ENCODE peak calls at places on chromosomes 6 and 20, in six cellular contexts. S, Y, H, E, F and C are unnamed samples.

GRCh38 chr20:42063176-42063575 is 445.0 kb upstream of the CHD6 start:
- DNase-seq in F (no peak), Y (no peak), H (no peak), E (no peak), S (no peak), C (no peak)

GRCh38 chr6:125421853-125422252 is 120.1 kb upstream of the HDDC2 start:
- DNase-seq in Y (peak; percentile 32), S (peak; percentile 74), F (peak; percentile 15), E (peak; percentile 47), H (no peak), C (no peak)

GRCh38 chr20:34511891-34512265 is 4.3 kb upstream of the DYNLRB1 start:
- DNase-seq in Y (no peak), H (no peak), E (no peak), F (no peak), S (no peak), C (no peak)

GRCh38 chr20:61885759-61886715 is 179.6 kb downstream of the TAF4 start:
- DNase-seq in S (no peak), F (no peak), E (peak; percentile 42), H (no peak), Y (no peak), C (peak; percentile 52)

GRCh38 chr6:108193120-108193519 is 27.3 kb downstream of the NR2E1 start:
- DNase-seq in Y (peak; percentile 11), E (no peak), S (no peak), H (no peak), F (no peak), C (no peak)

GRCh38 chr20:208937-209566 is 18.0 kb upstream of the DEFB129 start:
- DNase-seq in H (peak; percentile 53), E (no peak), S (no peak), Y (peak; percentile 83), F (peak; percentile 12), C (no peak)

GRCh38 chr6:83273596-83273995 is 80.4 kb downstream of the RWDD2A start:
- DNase-seq in Y (no peak), S (no peak), H (no peak), F (no peak), E (no peak), C (no peak)

GRCh38 chr20:34369265-34369664 is 6.2 kb downstream of the ITCH start:
- DNase-seq in H (no peak), S (no peak), Y (no peak), F (no peak), E (no peak), C (no peak)

GRCh38 chr6:7813704-7814103 is 87.8 kb downstream of the BMP6 start:
- DNase-seq in F (no peak), Y (no peak), S (no peak), H (no peak), E (no peak), C (no peak)

GRCh38 chr6:72696055-72696454 is 74.2 kb downstream of the KCNQ5 start:
- DNase-seq in F (no peak), H (no peak), E (no peak), Y (no peak), S (no peak), C (no peak)

GRCh38 chr6:84979541-84979940 is 215.1 kb upstream of the TBX18 start:
- DNase-seq in E (no peak), Y (peak; percentile 47), F (peak; percentile 76), S (no peak), H (no peak), C (no peak)

GRCh38 chr6:19638931-19639330 is 198.2 kb upstream of the ID4 start:
- DNase-seq in S (no peak), H (no peak), Y (no peak), F (no peak), E (no peak), C (peak; percentile 63)

GRCh38 chr20:9503530-9504251 is 10.7 kb upstream of the LAMP5 start:
- DNase-seq in S (peak; percentile 45), E (no peak), Y (peak; percentile 21), F (peak; percentile 4), H (no peak), C (no peak)

GRCh38 chr20:58481541-58482021 is 33.6 kb downstream of the APCDD1L start:
- DNase-seq in Y (peak; percentile 63), H (peak; percentile 6), F (peak; percentile 67), S (no peak), E (peak; percentile 70), C (no peak)

GRCh38 chr6:155183095-155183494 is 80.7 kb upstream of the CLDN20 start:
- DNase-seq in H (peak; percentile 64), E (no peak), Y (no peak), F (no peak), S (no peak), C (no peak)
- H3K4me3 ChIP-seq in H (peak overlapping the region; percentile 65), E (no peak overlapping the region), Y (no peak overlapping the region), F (no peak overlapping the region), S (no peak overlapping the region), C (no peak overlapping the region)

GRCh38 chr6:118306640-118307238 is 241.4 kb upstream of the PLN start:
- DNase-seq in S (no peak), H (no peak), F (no peak), Y (no peak), E (no peak), C (no peak)
- H3K4me1 ChIP-seq in S (peaks cover 4% of the 10 kb centered on the region), H (no peaks in the 10 kb centered on the region), F (no peaks in the 10 kb centered on the region), Y (no peaks in the 10 kb centered on the region), E (peaks cover 19% of the 10 kb centered on the region), C (no peaks in the 10 kb centered on the region)

GRCh38 chr6:27601668-27602254 is 128.9 kb upstream of the ZNF184 start:
- DNase-seq in S (no peak), F (no peak), E (no peak), H (no peak), Y (no peak), C (no peak)

GRCh38 chr6:27608916-27609883 is 136.3 kb upstream of the ZNF184 start:
- DNase-seq in H (peak; percentile 51), S (no peak), F (no peak), Y (peak; percentile 89), E (no peak), C (no peak)

GRCh38 chr6:27599859-27600532 is 127.1 kb upstream of the ZNF184 start:
- DNase-seq in Y (no peak), S (no peak), H (no peak), F (no peak), E (no peak), C (no peak)

GRCh38 chr6:27605401-27606342 is 132.8 kb upstream of the ZNF184 start:
- DNase-seq in S (no peak), Y (peak; percentile 84), E (no peak), F (peak; percentile 36), H (no peak), C (no peak)

DNA sequence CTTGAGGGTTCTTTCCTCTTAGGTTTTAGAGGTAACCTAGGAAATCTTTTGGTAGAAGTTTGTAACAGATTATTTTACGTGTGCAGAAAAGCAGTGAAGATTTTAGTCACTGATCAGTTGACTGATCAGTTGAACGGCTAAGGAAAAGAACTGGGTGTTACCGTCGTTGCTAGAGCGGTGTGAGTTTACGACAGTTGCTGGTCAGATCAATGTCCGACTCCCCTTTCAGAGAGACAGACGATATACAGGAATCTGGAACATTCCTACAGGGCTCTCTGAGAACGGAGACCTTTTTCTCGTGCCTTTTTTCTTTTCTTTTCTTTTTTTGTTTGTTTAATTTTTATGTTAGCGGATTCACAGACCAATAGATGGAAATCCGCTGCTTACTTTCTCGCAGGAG is 132.1 kb upstream of the ZNF184 start:
- DNase-seq in H (no peak), Y (peak; percentile 30), S (no peak), F (no peak), E (no peak), C (no peak)
- H3K4me3 ChIP-seq in H (no peak overlapping the region), Y (peak overlapping the region; percentile 75), S (no peak overlapping the region), F (peak overlapping the region; percentile 5), E (no peak overlapping the region), C (no peak overlapping the region)

DNA sequence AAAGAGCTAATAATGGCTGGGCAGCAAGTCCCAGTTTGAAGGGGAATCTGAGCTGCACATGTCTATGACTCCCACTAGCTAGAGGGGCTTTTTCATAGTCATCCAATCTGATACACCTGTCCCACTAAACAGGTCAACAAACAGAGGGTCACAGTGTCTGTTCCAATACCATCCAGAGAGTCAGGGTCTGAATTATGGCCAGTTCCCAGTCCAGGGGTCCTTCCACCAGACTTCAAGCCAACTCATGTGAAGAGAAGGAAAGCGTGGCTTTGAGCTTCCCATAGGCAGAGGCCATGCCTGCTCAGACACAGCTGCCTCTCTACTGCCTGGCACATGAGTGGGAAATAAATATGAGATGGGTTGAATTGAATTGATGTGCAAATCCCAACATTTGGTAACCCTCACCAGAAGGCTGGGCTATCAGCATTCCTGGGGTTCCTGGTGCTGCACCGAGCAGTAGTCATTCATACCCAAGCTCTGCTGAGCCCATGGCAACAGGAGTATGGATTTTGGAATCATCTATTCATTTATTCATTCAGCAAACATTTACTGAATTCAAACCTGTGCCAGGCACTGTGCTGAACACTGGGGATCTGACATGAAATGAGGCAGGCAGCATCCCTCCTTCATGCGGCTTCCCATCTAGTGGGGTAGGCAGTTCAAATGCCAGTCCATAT is 17.2 kb downstream of the TP53RK start:
- DNase-seq in S (no peak), E (no peak), Y (no peak), F (no peak), H (no peak), C (no peak)
- H3K4me1 ChIP-seq in S (no peaks in the 10 kb centered on the region), E (no peaks in the 10 kb centered on the region), Y (no peaks in the 10 kb centered on the region), F (no peaks in the 10 kb centered on the region), H (no peaks in the 10 kb centered on the region), C (no peaks in the 10 kb centered on the region)